ENCODE peak calls at places on chromosomes 11 and 22, in six cellular contexts. S is uterus, I is GM10248, Z is IMR-90, B is lower leg skin, C is A549. T is an unnamed sample.

GRCh38 chr11:41456288-41456687 is 3.2 kb downstream of the LRRC4C start:
- DNase-seq in S (no peak), I (no peak), Z (no peak), B (no peak), C (no peak), T (no peak)

GRCh38 chr11:44726278-44727113 is at the start of gene TSPAN18:
- DNase-seq in S (peak), I (peak), Z (no peak), B (no peak), C (no peak), T (no peak)

GRCh38 chr22:38835888-38836301 is 7.9 kb downstream of the NPTXR start:
- DNase-seq in S (no peak), I (no peak), Z (peak), B (no peak), C (no peak), T (no peak)

GRCh38 chr11:2899080-2899783 is 13.7 kb upstream of the CDKN1C start:
- DNase-seq in S (no peak), I (no peak), Z (no peak), B (no peak), C (no peak), T (no peak)

GRCh38 chr11:35035894-35036408 is 103.0 kb upstream of the CD44 start:
- DNase-seq in S (no peak), I (no peak), Z (peak), B (no peak), C (no peak), T (no peak)

GRCh38 chr11:69211540-69212120 is 55.9 kb downstream of the SMIM38 start:
- DNase-seq in S (no peak), I (no peak), Z (no peak), B (no peak), C (no peak), T (no peak)

GRCh38 chr11:124535552-124536232 is 7.8 kb downstream of the OR8B12 start:
- DNase-seq in S (no peak), I (no peak), Z (peak), B (no peak), C (peak), T (no peak)

GRCh38 chr11:94142308-94143277 is 14.0 kb downstream of the PANX1 start:
- DNase-seq in S (no peak), I (no peak), Z (no peak), B (no peak), C (no peak), T (no peak)

GRCh38 chr22:30867746-30868662 is 100.6 kb downstream of the MORC2 start:
- DNase-seq in S (no peak), I (no peak), Z (no peak), B (no peak), C (no peak), T (no peak)

GRCh38 chr11:45161252-45162063 is 15.0 kb downstream of the PRDM11 start:
- DNase-seq in S (no peak), I (no peak), Z (no peak), B (no peak), C (no peak), T (no peak)

GRCh38 chr11:101003468-101003867 is 126.1 kb downstream of the PGR start:
- DNase-seq in S (no peak), I (no peak), Z (no peak), B (no peak), C (peak), T (no peak)

GRCh38 chr22:31753005-31753633 is 700 bp upstream of the DEPDC5 start:
- DNase-seq in S (peak), I (peak), Z (no peak), B (peak), C (peak), T (peak)

GRCh38 chr11:128279861-128280260 is 307.5 kb downstream of the ETS1 start:
- DNase-seq in S (no peak), I (no peak), Z (peak), B (peak), C (no peak), T (no peak)

GRCh38 chr22:29617922-29618629 is 14.6 kb downstream of the NF2 start:
- DNase-seq in S (no peak), I (peak), Z (peak), B (no peak), C (no peak), T (no peak)

GRCh38 chr22:36977401-36977861 is 41.8 kb downstream of the TST start:
- DNase-seq in S (peak), I (peak), Z (peak), B (no peak), C (peak), T (peak)

GRCh38 chr11:121318848-121319834 is 26.6 kb downstream of the SC5D start:
- DNase-seq in S (no peak), I (no peak), Z (peak), B (no peak), C (peak), T (no peak)

GRCh38 chr11:44010789-44011251 is 37.0 kb upstream of the ACCSL start:
- DNase-seq in S (peak), I (no peak), Z (peak), B (no peak), C (no peak), T (no peak)

DNA sequence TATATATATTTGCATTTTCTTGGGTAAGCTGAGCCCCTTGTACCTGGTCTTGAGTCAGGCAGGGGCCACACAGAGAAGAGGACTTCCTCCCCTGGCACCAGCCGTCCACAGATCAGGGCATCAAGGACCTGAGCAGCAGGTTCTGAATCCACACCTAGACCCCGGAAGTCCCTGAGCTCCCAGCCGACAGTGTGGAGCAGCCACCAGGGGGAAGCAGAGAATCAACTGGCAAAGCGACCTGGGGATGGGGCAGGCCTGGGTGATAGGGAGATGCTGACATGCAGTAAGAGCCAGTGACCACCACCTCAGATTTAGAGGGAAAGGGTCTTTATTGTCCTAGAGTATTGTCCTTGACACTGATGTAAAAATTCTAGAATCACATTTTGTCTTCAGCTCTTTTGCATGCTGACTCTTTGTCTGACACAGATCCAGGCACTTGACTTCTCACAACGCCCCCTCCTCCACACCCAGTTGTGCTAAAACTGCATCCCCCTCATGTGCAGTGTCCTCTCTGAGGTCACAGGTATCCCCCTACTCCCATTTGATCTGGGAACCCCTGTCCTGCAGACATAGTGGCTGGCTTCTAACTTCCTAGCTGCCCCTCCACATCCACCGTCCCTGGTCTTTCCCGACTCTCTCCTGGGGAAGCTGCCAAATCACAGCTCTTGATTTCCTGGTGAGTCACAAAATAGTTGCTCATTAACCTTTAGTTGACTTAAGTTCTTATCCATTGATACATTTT is 109.3 kb downstream of the GGTLC2 start:
- DNase-seq in S (no peak), I (peak), Z (peak), B (no peak), C (peak), T (peak)
- TF ChIP-seq CTCF in S (no peak), I (peak), Z (peak), B (no peak), C (peak), T (peak)

DNA sequence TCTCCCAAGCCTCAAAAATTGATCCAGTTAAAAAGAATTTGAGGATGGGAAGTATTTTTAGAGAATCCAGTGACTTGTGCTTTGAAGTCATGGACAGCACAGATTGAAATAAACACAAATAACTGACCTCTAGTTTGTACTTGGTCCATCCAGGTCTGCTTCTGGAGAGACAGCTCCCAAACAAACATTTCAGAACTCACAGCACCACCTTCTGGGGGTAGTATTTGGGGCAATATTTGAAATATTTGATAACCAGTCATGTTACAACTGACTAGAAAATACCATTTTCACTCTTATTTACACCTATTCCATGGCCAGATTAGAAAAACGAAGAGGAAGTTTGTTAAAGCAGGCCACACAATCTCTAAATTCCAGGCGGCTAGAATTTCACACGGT is 56.2 kb downstream of the CTSC start:
- DNase-seq in S (no peak), I (no peak), Z (no peak), B (no peak), C (peak), T (no peak)
- TF ChIP-seq CTCF in S (no peak), I (no peak), Z (peak), B (no peak), C (peak), T (no peak)

DNA sequence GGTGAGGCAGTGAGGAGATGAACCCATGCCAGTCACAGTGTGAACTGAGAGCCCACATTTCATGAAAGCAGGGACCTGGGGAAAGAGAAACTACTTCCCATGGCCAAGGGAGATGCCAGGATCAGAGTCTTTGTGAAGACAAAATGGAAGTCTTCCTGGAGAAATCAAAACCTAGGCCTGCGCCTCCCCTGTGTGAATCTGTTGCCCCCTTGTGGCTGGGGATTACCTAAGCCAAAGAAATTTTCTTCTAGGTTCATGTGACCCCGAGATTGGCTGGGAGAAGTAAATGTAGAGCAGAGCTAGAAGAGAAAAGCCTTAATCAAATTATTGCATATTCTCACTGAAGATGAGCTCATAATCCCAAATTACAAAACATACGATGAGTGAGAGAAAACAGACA is 1075.3 kb downstream of the TBC1D22A start:
- DNase-seq in S (no peak), I (no peak), Z (no peak), B (no peak), C (peak), T (no peak)
- TF ChIP-seq CTCF in S (no peak), I (peak), Z (peak), B (no peak), C (no peak), T (no peak)

GRCh38 chr22:41831828-41832552 is 915 bp upstream of the SREBF2 start:
- DNase-seq in S (no peak), I (no peak), Z (peak), B (no peak), C (no peak), T (no peak)

GRCh38 chr22:41831383-41831782 is 1.5 kb upstream of the SREBF2 start:
- DNase-seq in S (no peak), I (peak), Z (no peak), B (no peak), C (no peak), T (no peak)

GRCh38 chr22:41833369-41834004 is 582 bp downstream of the SREBF2 start:
- DNase-seq in S (peak), I (peak), Z (no peak), B (no peak), C (peak), T (peak)

GRCh38 chr22:41834005-41834975 is 1.4 kb downstream of the SREBF2 start:
- DNase-seq in S (no peak), I (no peak), Z (no peak), B (no peak), C (no peak), T (no peak)

DNA sequence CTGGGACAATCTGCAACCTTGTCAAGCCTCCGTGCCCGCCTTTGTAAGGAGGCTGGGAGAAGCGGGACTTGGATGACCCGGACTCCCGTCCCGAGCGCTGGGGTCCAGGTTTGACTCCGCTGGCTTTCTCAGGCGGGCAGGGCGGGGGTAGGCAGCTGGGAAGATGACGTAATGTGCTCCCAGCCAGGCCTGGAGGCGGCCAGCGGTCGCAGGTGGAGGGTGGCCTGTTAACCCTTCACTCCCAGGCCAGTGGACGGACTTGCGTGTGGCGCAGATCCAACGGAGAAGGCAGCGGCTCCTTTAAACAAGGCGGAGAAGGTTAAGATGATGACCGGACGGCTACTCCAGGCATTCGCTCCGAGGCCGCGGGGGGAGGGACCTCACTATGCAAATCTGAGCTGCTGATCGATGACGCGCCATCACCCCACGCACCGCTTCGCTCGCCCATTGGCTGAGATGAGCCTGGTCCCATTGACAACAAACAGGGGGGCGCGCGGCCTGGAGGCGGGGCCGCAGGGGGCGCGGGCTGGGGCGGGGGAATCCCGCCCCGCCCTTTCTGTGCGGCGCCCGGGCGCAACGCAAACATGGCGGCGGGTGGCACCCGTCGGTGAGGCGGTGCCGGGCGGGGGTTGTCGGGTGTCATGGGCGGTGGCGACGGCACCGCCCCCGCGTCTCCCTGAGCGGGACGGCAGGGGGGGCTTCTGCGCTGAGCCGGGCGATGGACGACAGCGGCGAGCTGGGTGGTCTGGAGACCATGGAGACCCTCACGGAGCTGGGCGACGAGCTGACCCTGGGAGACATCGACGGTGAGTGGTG is at the start of gene SREBF2:
- DNase-seq in S (peak), I (peak), Z (peak), B (peak), C (peak), T (peak)
- TF ChIP-seq CTCF in S (no peak), I (no peak), Z (no peak), B (no peak), C (no peak), T (no peak)

GRCh38 chr11:92342034-92342433 is 117.4 kb downstream of the FAT3 start:
- DNase-seq in S (no peak), I (no peak), Z (no peak), B (no peak), C (no peak), T (no peak)

GRCh38 chr11:92342886-92343285 is 118.3 kb downstream of the FAT3 start:
- DNase-seq in S (no peak), I (no peak), Z (no peak), B (no peak), C (no peak), T (no peak)

GRCh38 chr11:92346220-92346619 is 121.6 kb downstream of the FAT3 start:
- DNase-seq in S (no peak), I (no peak), Z (no peak), B (no peak), C (no peak), T (no peak)

GRCh38 chr11:92340839-92341238 is 116.2 kb downstream of the FAT3 start:
- DNase-seq in S (no peak), I (peak), Z (peak), B (no peak), C (peak), T (no peak)
- TF ChIP-seq CTCF in S (no peak), I (peak), Z (peak), B (no peak), C (peak), T (no peak)

GRCh38 chr11:33161120-33162005 is at the start of gene CSTF3:
- DNase-seq in S (peak), I (peak), Z (peak), B (peak), C (peak), T (peak)
- TF ChIP-seq CTCF in S (peak), I (no peak), Z (peak), B (no peak), C (no peak), T (peak)

GRCh38 chr11:66126808-66127555 is 56.9 kb downstream of the PACS1 start:
- DNase-seq in S (peak), I (peak), Z (peak), B (peak), C (no peak), T (peak)
- TF ChIP-seq CTCF in S (no peak), I (no peak), Z (no peak), B (no peak), C (no peak), T (no peak)

GRCh38 chr22:42910221-42910942 is 53.3 kb upstream of the ARFGAP3 start:
- DNase-seq in S (no peak), I (no peak), Z (no peak), B (no peak), C (no peak), T (no peak)

GRCh38 chr22:42912049-42912448 is 55.0 kb upstream of the ARFGAP3 start:
- DNase-seq in S (no peak), I (no peak), Z (no peak), B (no peak), C (no peak), T (no peak)

GRCh38 chr22:42914511-42915076 is 57.5 kb upstream of the ARFGAP3 start:
- DNase-seq in S (no peak), I (no peak), Z (no peak), B (no peak), C (no peak), T (no peak)

GRCh38 chr22:42915980-42916765 is 59.1 kb upstream of the ARFGAP3 start:
- DNase-seq in S (no peak), I (no peak), Z (no peak), B (no peak), C (no peak), T (no peak)

GRCh38 chr22:42913874-42914510 is 56.9 kb upstream of the ARFGAP3 start:
- DNase-seq in S (no peak), I (no peak), Z (no peak), B (no peak), C (no peak), T (no peak)
- TF ChIP-seq CTCF in S (no peak), I (no peak), Z (no peak), B (no peak), C (no peak), T (no peak)